ENCODE peak calls at places on chromosomes 3 and 15, in ten cellular contexts. N is transverse colon, J is C1 segment of cervical spinal cord, I is astrocyte, D is uterus, G is HFF-Myc, P is T-helper 9 cell, U is cardiac fibroblast, M is A172, V is HS-27A. X is an unnamed sample.
A peak's percentile ranks its signal among the peaks of the same experiment; 100 is the strongest.

GRCh38 chr15:65730560-65731172 is 61.4 kb downstream of the DENND4A start:
- DNase-seq in G (no peak), V (no peak), I (no peak), J (no peak), D (no peak), P (no peak), M (no peak), N (no peak), U (peak; percentile 69), X (no peak)

GRCh38 chr15:59255647-59256380 is 49.2 kb downstream of the LDHAL6B start:
- DNase-seq in J (no peak), M (no peak), P (no peak), U (no peak), D (no peak), I (peak; percentile 81), N (peak; percentile 73), G (no peak), V (no peak), X (no peak)

GRCh38 chr3:53226841-53227407 is 28.9 kb downstream of the TKT start:
- DNase-seq in V (no peak), U (no peak), D (no peak), G (no peak), I (no peak), P (no peak), M (no peak), N (no peak), J (no peak), X (no peak)

GRCh38 chr3:184448321-184449160 is 68.7 kb downstream of the CHRD start:
- DNase-seq in G (peak; percentile 72), P (no peak), U (peak; percentile 84), D (no peak), V (peak; percentile 50), I (peak; percentile 99), N (no peak), J (no peak), M (peak; percentile 98), X (no peak)

GRCh38 chr3:58608648-58609047 is 31.5 kb upstream of the FAM107A start:
- DNase-seq in I (no peak), D (no peak), U (no peak), N (no peak), M (peak; percentile 47), V (no peak), J (peak; percentile 17), G (no peak), P (no peak), X (no peak)

GRCh38 chr3:60737633-60738399 is 513.4 kb downstream of the FHIT start:
- DNase-seq in J (no peak), I (no peak), N (no peak), V (no peak), G (no peak), P (no peak), M (no peak), U (no peak), D (no peak), X (no peak)

GRCh38 chr15:88069561-88069960 is 187.0 kb downstream of the NTRK3 start:
- DNase-seq in N (no peak), D (no peak), V (no peak), I (no peak), M (no peak), U (no peak), G (no peak), P (no peak), J (no peak), X (no peak)

GRCh38 chr3:151918253-151919029 is 45.0 kb downstream of the SUCNR1 start:
- DNase-seq in U (peak; percentile 84), P (no peak), M (peak; percentile 76), I (peak; percentile 52), N (no peak), V (peak; percentile 47), G (no peak), D (no peak), J (no peak), X (no peak)

GRCh38 chr15:29670945-29671307 is 151.3 kb downstream of the TJP1 start:
- DNase-seq in M (peak; percentile 95), J (no peak), V (peak; percentile 94), I (peak; percentile 76), D (no peak), N (peak; percentile 82), U (peak; percentile 95), P (no peak), G (no peak), X (no peak)

GRCh38 chr15:76844096-76844495 is 61.0 kb downstream of the SCAPER start:
- DNase-seq in U (peak; percentile 59), P (no peak), D (no peak), I (peak; percentile 8), N (no peak), G (no peak), J (no peak), M (no peak), V (no peak), X (no peak)

GRCh38 chr3:9311265-9311664 is 51.6 kb upstream of the THUMPD3 start:
- DNase-seq in V (no peak), I (peak; percentile 36), P (no peak), J (no peak), N (no peak), D (no peak), G (no peak), M (no peak), U (no peak), X (no peak)

GRCh38 chr3:117019082-117019713 is 309.6 kb downstream of the TUSC7 start:
- DNase-seq in G (peak; percentile 35), P (no peak), D (peak; percentile 48), N (peak; percentile 56), U (peak; percentile 82), J (peak; percentile 62), M (peak; percentile 36), I (peak; percentile 37), V (peak; percentile 33), X (no peak)

GRCh38 chr15:98939311-98940080 is 68.1 kb downstream of the PGPEP1L start:
- DNase-seq in G (no peak), J (no peak), U (no peak), N (no peak), I (no peak), P (no peak), M (no peak), V (no peak), D (no peak), X (no peak)

GRCh38 chr3:96813820-96814580 is 394 bp upstream of the EPHA6 start:
- DNase-seq in I (peak; percentile 36), G (no peak), D (no peak), U (peak; percentile 57), M (no peak), N (peak; percentile 26), P (no peak), V (no peak), J (peak; percentile 48), X (no peak)

GRCh38 chr15:77505556-77505955 is 84.9 kb downstream of the HMG20A start:
- DNase-seq in M (no peak), I (no peak), U (no peak), G (no peak), J (no peak), N (no peak), V (no peak), D (no peak), P (no peak), X (no peak)

GRCh38 chr3:71128951-71129350 is 454.6 kb downstream of the FOXP1 start:
- DNase-seq in D (no peak), U (peak; percentile 59), P (no peak), N (no peak), V (no peak), I (no peak), G (no peak), J (no peak), M (no peak), X (no peak)